ENCODE peak calls at places on chromosomes 11 and 22, in nine cellular contexts. T is Calu3; D is amygdala; X is ureter; E is GM12891; M is Caki2; K is activated CD4-positive, alpha-beta T cell treated with anti-CD3 and anti-CD28 coated beads, Interleukin-2, amount 50 U/mL, for 24 hours; F is lung microvascular endothelial cell; H is kidney tubule cell. Z is an unnamed sample.

GRCh38 chr11:1300569-1301187 is 8.8 kb downstream of the TOLLIP start:
- DNase-seq in T (no peak), D (no peak), X (peak; percentile 34), E (no peak), M (no peak), K (no peak), F (no peak), H (peak; percentile 44), Z (peak; percentile 37)

GRCh38 chr22:24120029-24120428 is 61.3 kb upstream of the SUSD2 start:
- DNase-seq in T (no peak), D (no peak), X (no peak), E (no peak), M (no peak), K (no peak), F (no peak), H (no peak), Z (peak; percentile 24)

GRCh38 chr22:35399114-35399677 is 744 bp upstream of the MCM5 start:
- DNase-seq in T (peak; percentile 12), D (no peak), X (no peak), E (no peak), M (no peak), K (no peak), F (no peak), H (no peak), Z (no peak)

GRCh38 chr11:15905815-15906214 is 450.5 kb downstream of the SOX6 start:
- DNase-seq in T (no peak), D (no peak), X (no peak), E (no peak), M (no peak), K (no peak), F (no peak), H (no peak), Z (no peak)

GRCh38 chr22:43404673-43405385 is 7.0 kb upstream of the MPPED1 start:
- DNase-seq in T (no peak), D (no peak), X (no peak), E (no peak), M (no peak), K (no peak), F (no peak), H (no peak), Z (peak; percentile 33)

GRCh38 chr22:43789452-43789851 is 22.7 kb downstream of the EFCAB6 start:
- DNase-seq in T (peak; percentile 15), D (no peak), X (no peak), E (no peak), M (peak; percentile 96), K (no peak), F (peak; percentile 27), H (peak; percentile 98), Z (no peak)

GRCh38 chr11:112085822-112086421 is 634 bp downstream of the TIMM8B start:
- DNase-seq in T (peak; percentile 0), D (no peak), X (no peak), E (peak; percentile 23), M (peak; percentile 13), K (no peak), F (peak; percentile 35), H (peak; percentile 51), Z (no peak)

GRCh38 chr11:36069576-36070214 is 125.8 kb downstream of the LDLRAD3 start:
- DNase-seq in T (no peak), D (no peak), X (no peak), E (no peak), M (no peak), K (no peak), F (no peak), H (no peak), Z (no peak)

GRCh38 chr22:50535113-50535512 is 5.3 kb upstream of the TYMP start:
- DNase-seq in T (no peak), D (no peak), X (peak; percentile 31), E (no peak), M (no peak), K (no peak), F (no peak), H (no peak), Z (no peak)

GRCh38 chr11:68353118-68353517 is 40.7 kb downstream of the LRP5 start:
- DNase-seq in T (no peak), D (no peak), X (no peak), E (no peak), M (no peak), K (no peak), F (no peak), H (no peak), Z (no peak)

GRCh38 chr22:50531546-50532352 is 1.9 kb upstream of the TYMP start:
- DNase-seq in T (peak; percentile 84), D (no peak), X (peak; percentile 76), E (peak; percentile 52), M (peak; percentile 79), K (no peak), F (peak; percentile 77), H (peak; percentile 64), Z (peak; percentile 91)

GRCh38 chr11:62433553-62434301 is 14.9 kb downstream of the SCGB1A1 start:
- DNase-seq in T (no peak), D (no peak), X (no peak), E (no peak), M (peak; percentile 86), K (no peak), F (peak; percentile 33), H (no peak), Z (no peak)

GRCh38 chr11:72789493-72790131 is 4.2 kb downstream of the STARD10 start:
- DNase-seq in T (no peak), D (no peak), X (no peak), E (no peak), M (no peak), K (no peak), F (no peak), H (peak; percentile 60), Z (no peak)

GRCh38 chr11:93939084-93939780 is 81.9 kb upstream of the HEPHL1 start:
- DNase-seq in T (no peak), D (no peak), X (no peak), E (no peak), M (no peak), K (no peak), F (no peak), H (peak; percentile 69), Z (no peak)

GRCh38 chr11:123525511-123525918 is 95.4 kb downstream of the GRAMD1B start:
- DNase-seq in T (no peak), D (peak; percentile 28), X (no peak), E (no peak), M (no peak), K (no peak), F (no peak), H (no peak), Z (no peak)

GRCh38 chr11:67284811-67285540 is 4.1 kb upstream of the ANKRD13D start:
- DNase-seq in T (no peak), D (no peak), X (no peak), E (no peak), M (no peak), K (no peak), F (no peak), H (no peak), Z (peak; percentile 59)

GRCh38 chr11:105867742-105868141 is 154.3 kb downstream of the MSANTD4 start:
- DNase-seq in T (no peak), D (no peak), X (no peak), E (no peak), M (no peak), K (no peak), F (no peak), H (no peak), Z (no peak)

GRCh38 chr11:116294630-116295029 is 478.2 kb downstream of the BUD13 start:
- DNase-seq in T (peak; percentile 23), D (no peak), X (no peak), E (no peak), M (no peak), K (no peak), F (peak; percentile 74), H (peak; percentile 74), Z (no peak)

GRCh38 chr11:75311858-75312288 is 39.6 kb downstream of the ARRB1 start:
- DNase-seq in T (no peak), D (peak; percentile 55), X (peak; percentile 67), E (no peak), M (no peak), K (no peak), F (peak; percentile 66), H (no peak), Z (no peak)

GRCh38 chr22:41862530-41863266 is 29.8 kb downstream of the SREBF2 start:
- DNase-seq in T (no peak), D (no peak), X (no peak), E (no peak), M (no peak), K (peak; percentile 46), F (no peak), H (no peak), Z (no peak)

GRCh38 chr11:114159320-114159719 is 99.8 kb downstream of the ZBTB16 start:
- DNase-seq in T (no peak), D (no peak), X (no peak), E (no peak), M (peak; percentile 29), K (no peak), F (peak; percentile 24), H (peak; percentile 47), Z (no peak)

GRCh38 chr11:91163619-91164451 is 941.0 kb upstream of the CHORDC1 start:
- DNase-seq in T (no peak), D (no peak), X (no peak), E (no peak), M (no peak), K (no peak), F (no peak), H (peak; percentile 72), Z (peak; percentile 8)